ENCODE peak calls at places on chromosomes 13 and 19, in ten cellular contexts. One of them, this sample, is unnamed.
A peak's percentile ranks its signal among the peaks of the same experiment; 100 is the strongest.

GRCh38 chr13:35818577-35819165 is 312.5 kb downstream of the DCLK1 start:
- DNase-seq in left ventricle myocardium inferior: no peak
- DNase-seq in fibroblast of lung: peak; percentile 30
- DNase-seq in astrocyte: no peak
- DNase-seq in bronchial epithelial cell: peak; percentile 48
- DNase-seq in adrenal gland: no peak
- DNase-seq in astrocyte of the spinal cord: peak; percentile 55
- DNase-seq in WERI-Rb-1: no peak
- DNase-seq in AG04450: no peak
- DNase-seq in psoas muscle: no peak
- DNase-seq in this sample: peak; percentile 70

GRCh38 chr13:20127563-20128458 is 33.0 kb downstream of the GJA3 start:
- DNase-seq in left ventricle myocardium inferior: peak; percentile 77
- DNase-seq in fibroblast of lung: peak; percentile 66
- DNase-seq in astrocyte: peak; percentile 47
- DNase-seq in bronchial epithelial cell: no peak
- DNase-seq in adrenal gland: peak; percentile 78
- DNase-seq in astrocyte of the spinal cord: peak; percentile 51
- DNase-seq in WERI-Rb-1: peak; percentile 83
- DNase-seq in AG04450: no peak
- DNase-seq in psoas muscle: peak; percentile 83
- DNase-seq in this sample: peak; percentile 40

GRCh38 chr13:102597029-102598015 is 536 bp downstream of the TPP2 start:
- DNase-seq in left ventricle myocardium inferior: peak; percentile 16
- DNase-seq in fibroblast of lung: peak; percentile 60
- DNase-seq in astrocyte: peak; percentile 45
- DNase-seq in bronchial epithelial cell: no peak
- DNase-seq in adrenal gland: peak; percentile 38
- DNase-seq in astrocyte of the spinal cord: peak; percentile 41
- DNase-seq in WERI-Rb-1: peak; percentile 33
- DNase-seq in AG04450: no peak
- DNase-seq in psoas muscle: peak; percentile 69
- DNase-seq in this sample: no peak

GRCh38 chr13:105972306-105972721 is 563.1 kb downstream of the EFNB2 start:
- DNase-seq in left ventricle myocardium inferior: no peak
- DNase-seq in fibroblast of lung: no peak
- DNase-seq in astrocyte: no peak
- DNase-seq in bronchial epithelial cell: no peak
- DNase-seq in adrenal gland: no peak
- DNase-seq in astrocyte of the spinal cord: no peak
- DNase-seq in WERI-Rb-1: no peak
- DNase-seq in AG04450: no peak
- DNase-seq in psoas muscle: no peak
- DNase-seq in this sample: no peak

GRCh38 chr13:44142911-44143665 is 230.5 kb upstream of the SERP2 start:
- DNase-seq in left ventricle myocardium inferior: no peak
- DNase-seq in fibroblast of lung: peak; percentile 76
- DNase-seq in astrocyte: peak; percentile 73
- DNase-seq in bronchial epithelial cell: peak; percentile 97
- DNase-seq in adrenal gland: no peak
- DNase-seq in astrocyte of the spinal cord: peak; percentile 26
- DNase-seq in WERI-Rb-1: no peak
- DNase-seq in AG04450: no peak
- DNase-seq in psoas muscle: no peak
- DNase-seq in this sample: peak; percentile 40

GRCh38 chr13:89784161-89784809 is 1563.2 kb upstream of the MIR17HG start:
- DNase-seq in left ventricle myocardium inferior: no peak
- DNase-seq in fibroblast of lung: no peak
- DNase-seq in astrocyte: no peak
- DNase-seq in bronchial epithelial cell: no peak
- DNase-seq in adrenal gland: no peak
- DNase-seq in astrocyte of the spinal cord: no peak
- DNase-seq in WERI-Rb-1: no peak
- DNase-seq in AG04450: no peak
- DNase-seq in psoas muscle: no peak
- DNase-seq in this sample: no peak

GRCh38 chr13:99528547-99528946 is 27.3 kb downstream of the TM9SF2 start:
- DNase-seq in left ventricle myocardium inferior: no peak
- DNase-seq in fibroblast of lung: no peak
- DNase-seq in astrocyte: no peak
- DNase-seq in bronchial epithelial cell: no peak
- DNase-seq in adrenal gland: no peak
- DNase-seq in astrocyte of the spinal cord: no peak
- DNase-seq in WERI-Rb-1: peak; percentile 50
- DNase-seq in AG04450: no peak
- DNase-seq in psoas muscle: no peak
- DNase-seq in this sample: no peak

GRCh38 chr13:113836917-113837553 is 26.8 kb downstream of the GAS6 start:
- DNase-seq in left ventricle myocardium inferior: peak; percentile 76
- DNase-seq in fibroblast of lung: peak; percentile 91
- DNase-seq in astrocyte: peak; percentile 87
- DNase-seq in bronchial epithelial cell: peak; percentile 91
- DNase-seq in adrenal gland: peak; percentile 83
- DNase-seq in astrocyte of the spinal cord: peak; percentile 94
- DNase-seq in WERI-Rb-1: peak; percentile 90
- DNase-seq in AG04450: peak; percentile 62
- DNase-seq in psoas muscle: peak; percentile 79
- DNase-seq in this sample: peak; percentile 98

GRCh38 chr13:90336507-90336906 is 1011.0 kb upstream of the MIR17HG start:
- DNase-seq in left ventricle myocardium inferior: no peak
- DNase-seq in fibroblast of lung: no peak
- DNase-seq in astrocyte: no peak
- DNase-seq in bronchial epithelial cell: peak; percentile 40
- DNase-seq in adrenal gland: no peak
- DNase-seq in astrocyte of the spinal cord: no peak
- DNase-seq in WERI-Rb-1: no peak
- DNase-seq in AG04450: no peak
- DNase-seq in psoas muscle: no peak
- DNase-seq in this sample: no peak

GRCh38 chr13:51804295-51805172 is 571 bp upstream of the DHRS12 start:
- DNase-seq in left ventricle myocardium inferior: no peak
- DNase-seq in fibroblast of lung: no peak
- DNase-seq in astrocyte: no peak
- DNase-seq in bronchial epithelial cell: no peak
- DNase-seq in adrenal gland: no peak
- DNase-seq in astrocyte of the spinal cord: no peak
- DNase-seq in WERI-Rb-1: no peak
- DNase-seq in AG04450: no peak
- DNase-seq in psoas muscle: peak; percentile 65
- DNase-seq in this sample: no peak

GRCh38 chr13:113608967-113609533 is 24.5 kb downstream of the TFDP1 start:
- DNase-seq in left ventricle myocardium inferior: no peak
- DNase-seq in fibroblast of lung: no peak
- DNase-seq in astrocyte: no peak
- DNase-seq in bronchial epithelial cell: no peak
- DNase-seq in adrenal gland: no peak
- DNase-seq in astrocyte of the spinal cord: no peak
- DNase-seq in WERI-Rb-1: no peak
- DNase-seq in AG04450: no peak
- DNase-seq in psoas muscle: no peak
- DNase-seq in this sample: no peak

GRCh38 chr19:11164278-11164677 is 8.7 kb upstream of the SPC24 start:
- DNase-seq in left ventricle myocardium inferior: no peak
- DNase-seq in fibroblast of lung: no peak
- DNase-seq in astrocyte: no peak
- DNase-seq in bronchial epithelial cell: no peak
- DNase-seq in adrenal gland: no peak
- DNase-seq in astrocyte of the spinal cord: no peak
- DNase-seq in WERI-Rb-1: no peak
- DNase-seq in AG04450: no peak
- DNase-seq in psoas muscle: no peak
- DNase-seq in this sample: no peak

GRCh38 chr19:49817964-49818690 is at the start of gene MED25:
- DNase-seq in left ventricle myocardium inferior: peak; percentile 86
- DNase-seq in fibroblast of lung: peak; percentile 69
- DNase-seq in astrocyte: peak; percentile 56
- DNase-seq in bronchial epithelial cell: peak; percentile 71
- DNase-seq in adrenal gland: peak; percentile 85
- DNase-seq in astrocyte of the spinal cord: peak; percentile 91
- DNase-seq in WERI-Rb-1: peak; percentile 85
- DNase-seq in AG04450: peak; percentile 55
- DNase-seq in psoas muscle: peak; percentile 94
- DNase-seq in this sample: peak; percentile 77

GRCh38 chr13:60379837-60380236 is 17.2 kb upstream of the TDRD3 start:
- DNase-seq in left ventricle myocardium inferior: no peak
- DNase-seq in fibroblast of lung: no peak
- DNase-seq in astrocyte: no peak
- DNase-seq in bronchial epithelial cell: no peak
- DNase-seq in adrenal gland: no peak
- DNase-seq in astrocyte of the spinal cord: no peak
- DNase-seq in WERI-Rb-1: no peak
- DNase-seq in AG04450: no peak
- DNase-seq in psoas muscle: no peak
- DNase-seq in this sample: no peak

GRCh38 chr19:12715102-12715501 is 8.6 kb downstream of the TNPO2 start:
- DNase-seq in left ventricle myocardium inferior: no peak
- DNase-seq in fibroblast of lung: no peak
- DNase-seq in astrocyte: no peak
- DNase-seq in bronchial epithelial cell: no peak
- DNase-seq in adrenal gland: no peak
- DNase-seq in astrocyte of the spinal cord: no peak
- DNase-seq in WERI-Rb-1: no peak
- DNase-seq in AG04450: no peak
- DNase-seq in psoas muscle: no peak
- DNase-seq in this sample: no peak

GRCh38 chr19:10299545-10300458 is 9.8 kb downstream of the ZGLP1 start:
- DNase-seq in left ventricle myocardium inferior: no peak
- DNase-seq in fibroblast of lung: no peak
- DNase-seq in astrocyte: no peak
- DNase-seq in bronchial epithelial cell: no peak
- DNase-seq in adrenal gland: no peak
- DNase-seq in astrocyte of the spinal cord: no peak
- DNase-seq in WERI-Rb-1: peak; percentile 79
- DNase-seq in AG04450: no peak
- DNase-seq in psoas muscle: no peak
- DNase-seq in this sample: no peak

GRCh38 chr19:355134-355533 is 10.5 kb upstream of the MIER2 start:
- DNase-seq in left ventricle myocardium inferior: no peak
- DNase-seq in fibroblast of lung: no peak
- DNase-seq in astrocyte: no peak
- DNase-seq in bronchial epithelial cell: no peak
- DNase-seq in adrenal gland: peak; percentile 86
- DNase-seq in astrocyte of the spinal cord: no peak
- DNase-seq in WERI-Rb-1: no peak
- DNase-seq in AG04450: no peak
- DNase-seq in psoas muscle: no peak
- DNase-seq in this sample: no peak

GRCh38 chr19:3760871-3761361 is 576 bp downstream of the APBA3 start:
- DNase-seq in left ventricle myocardium inferior: no peak
- DNase-seq in fibroblast of lung: peak; percentile 6
- DNase-seq in astrocyte: no peak
- DNase-seq in bronchial epithelial cell: no peak
- DNase-seq in adrenal gland: no peak
- DNase-seq in astrocyte of the spinal cord: no peak
- DNase-seq in WERI-Rb-1: no peak
- DNase-seq in AG04450: no peak
- DNase-seq in psoas muscle: peak; percentile 53
- DNase-seq in this sample: peak; percentile 17

GRCh38 chr19:51572415-51572814 is 1.3 kb downstream of the ZNF175 start:
- DNase-seq in left ventricle myocardium inferior: no peak
- DNase-seq in fibroblast of lung: no peak
- DNase-seq in astrocyte: no peak
- DNase-seq in bronchial epithelial cell: no peak
- DNase-seq in adrenal gland: no peak
- DNase-seq in astrocyte of the spinal cord: no peak
- DNase-seq in WERI-Rb-1: no peak
- DNase-seq in AG04450: no peak
- DNase-seq in psoas muscle: no peak
- DNase-seq in this sample: peak; percentile 27

GRCh38 chr13:25214371-25215252 is 42.5 kb upstream of the AMER2 start:
- DNase-seq in left ventricle myocardium inferior: no peak
- DNase-seq in fibroblast of lung: peak; percentile 41
- DNase-seq in astrocyte: peak; percentile 28
- DNase-seq in bronchial epithelial cell: peak; percentile 17
- DNase-seq in adrenal gland: peak; percentile 39
- DNase-seq in astrocyte of the spinal cord: peak; percentile 22
- DNase-seq in WERI-Rb-1: no peak
- DNase-seq in AG04450: no peak
- DNase-seq in psoas muscle: peak; percentile 67
- DNase-seq in this sample: peak; percentile 73
- TF ChIP-seq CTCF in left ventricle myocardium inferior: no peak
- TF ChIP-seq CTCF in fibroblast of lung: no peak
- TF ChIP-seq CTCF in astrocyte: no peak
- TF ChIP-seq CTCF in bronchial epithelial cell: no peak
- TF ChIP-seq CTCF in adrenal gland: no peak
- TF ChIP-seq CTCF in astrocyte of the spinal cord: peak; percentile 29
- TF ChIP-seq CTCF in WERI-Rb-1: no peak
- TF ChIP-seq CTCF in AG04450: peak; percentile 16
- TF ChIP-seq CTCF in psoas muscle: no peak
- TF ChIP-seq CTCF in this sample: peak; percentile 21

GRCh38 chr19:34489175-34489574 is 7.6 kb downstream of the WTIP start:
- DNase-seq in left ventricle myocardium inferior: no peak
- DNase-seq in fibroblast of lung: no peak
- DNase-seq in astrocyte: no peak
- DNase-seq in bronchial epithelial cell: no peak
- DNase-seq in adrenal gland: no peak
- DNase-seq in astrocyte of the spinal cord: no peak
- DNase-seq in WERI-Rb-1: no peak
- DNase-seq in AG04450: no peak
- DNase-seq in psoas muscle: no peak
- DNase-seq in this sample: no peak
- H3K4me3 ChIP-seq in left ventricle myocardium inferior: no peak overlapping the region
- H3K4me3 ChIP-seq in fibroblast of lung: no peak overlapping the region
- H3K4me3 ChIP-seq in astrocyte: no peak overlapping the region
- H3K4me3 ChIP-seq in bronchial epithelial cell: no peak overlapping the region
- H3K4me3 ChIP-seq in adrenal gland: no peak overlapping the region
- H3K4me3 ChIP-seq in astrocyte of the spinal cord: no peak overlapping the region
- H3K4me3 ChIP-seq in WERI-Rb-1: no peak overlapping the region
- H3K4me3 ChIP-seq in AG04450: no peak overlapping the region
- H3K4me3 ChIP-seq in psoas muscle: no peak overlapping the region
- H3K4me3 ChIP-seq in this sample: no peak overlapping the region

DNA sequence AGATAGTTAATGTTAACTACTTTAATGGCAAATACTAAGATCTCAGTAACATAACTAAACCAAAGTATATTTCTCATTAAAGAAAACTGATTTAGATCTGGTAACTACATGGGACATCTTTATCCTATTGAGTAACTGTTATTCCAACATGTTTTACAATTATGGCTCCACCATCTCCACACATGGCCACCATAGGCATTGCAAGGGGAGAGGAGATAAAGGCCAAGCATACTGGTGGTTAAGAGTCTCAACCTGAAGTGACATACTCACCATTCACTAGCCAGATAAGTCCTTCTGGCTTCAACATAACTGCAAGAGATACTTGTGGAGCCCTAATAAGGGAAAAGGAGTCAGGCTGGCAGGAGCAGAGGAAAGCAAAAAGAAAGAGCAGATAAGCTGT is 1586.4 kb upstream of the SPRY2 start:
- DNase-seq in left ventricle myocardium inferior: no peak
- DNase-seq in fibroblast of lung: no peak
- DNase-seq in astrocyte: no peak
- DNase-seq in bronchial epithelial cell: peak; percentile 13
- DNase-seq in adrenal gland: no peak
- DNase-seq in astrocyte of the spinal cord: no peak
- DNase-seq in WERI-Rb-1: no peak
- DNase-seq in AG04450: no peak
- DNase-seq in psoas muscle: no peak
- DNase-seq in this sample: no peak
- TF ChIP-seq CTCF in left ventricle myocardium inferior: no peak
- TF ChIP-seq CTCF in fibroblast of lung: no peak
- TF ChIP-seq CTCF in astrocyte: no peak
- TF ChIP-seq CTCF in bronchial epithelial cell: no peak
- TF ChIP-seq CTCF in adrenal gland: no peak
- TF ChIP-seq CTCF in astrocyte of the spinal cord: peak; percentile 7
- TF ChIP-seq CTCF in WERI-Rb-1: no peak
- TF ChIP-seq CTCF in AG04450: no peak
- TF ChIP-seq CTCF in psoas muscle: no peak
- TF ChIP-seq CTCF in this sample: no peak

GRCh38 chr13:75639426-75639825 is 3.3 kb downstream of the LMO7 start:
- DNase-seq in left ventricle myocardium inferior: no peak
- DNase-seq in fibroblast of lung: no peak
- DNase-seq in astrocyte: no peak
- DNase-seq in bronchial epithelial cell: no peak
- DNase-seq in adrenal gland: no peak
- DNase-seq in astrocyte of the spinal cord: no peak
- DNase-seq in WERI-Rb-1: no peak
- DNase-seq in AG04450: no peak
- DNase-seq in psoas muscle: no peak
- DNase-seq in this sample: no peak
- H3K4me3 ChIP-seq in left ventricle myocardium inferior: no peak overlapping the region
- H3K4me3 ChIP-seq in fibroblast of lung: no peak overlapping the region
- H3K4me3 ChIP-seq in astrocyte: peak overlapping the region; percentile 95
- H3K4me3 ChIP-seq in bronchial epithelial cell: no peak overlapping the region
- H3K4me3 ChIP-seq in adrenal gland: no peak overlapping the region
- H3K4me3 ChIP-seq in astrocyte of the spinal cord: peak overlapping the region; percentile 94
- H3K4me3 ChIP-seq in WERI-Rb-1: no peak overlapping the region
- H3K4me3 ChIP-seq in AG04450: peak overlapping the region; percentile 97
- H3K4me3 ChIP-seq in psoas muscle: no peak overlapping the region
- H3K4me3 ChIP-seq in this sample: no peak overlapping the region

This sample was measured in fibroblast of mammary gland.